ENCODE peak calls at places on chromosomes 12 and 14, in six cellular contexts. L is glutamatergic neuron, I is activated gamma-delta T cell treated with Interleukin-2 at 50 U/mL for 16 hours, F is mucosa of gallbladder, Y is AG04450, H is mucosa of descending colon. C is an unnamed sample.

GRCh38 chr12:32545413-32545970 is 133.6 kb upstream of the DNM1L start:
- DNase-seq in F (no peak), Y (no peak), I (no peak), L (no peak), H (no peak), C (no peak)

GRCh38 chr14:20652996-20653975 is 11.8 kb upstream of the OR6S1 start:
- DNase-seq in Y (no peak), L (peak), I (no peak), H (no peak), F (no peak), C (no peak)

GRCh38 chr12:65840793-65841670 is 16.7 kb downstream of the HMGA2 start:
- DNase-seq in H (no peak), F (no peak), I (no peak), Y (no peak), L (no peak), C (no peak)

GRCh38 chr12:25187781-25188180 is 7.2 kb downstream of the DNAI7 start:
- DNase-seq in F (no peak), Y (peak), H (no peak), I (no peak), L (no peak), C (no peak)

GRCh38 chr12:104896146-104896545 is 61.9 kb downstream of the SLC41A2 start:
- DNase-seq in Y (no peak), I (no peak), H (no peak), L (no peak), F (no peak), C (no peak)

GRCh38 chr14:35741345-35742031 is 67.6 kb downstream of the RALGAPA1 start:
- DNase-seq in F (no peak), H (no peak), L (no peak), Y (no peak), I (no peak), C (no peak)

GRCh38 chr12:28936221-28936620 is 212.9 kb upstream of the FAR2 start:
- DNase-seq in I (no peak), F (no peak), H (no peak), Y (no peak), L (no peak), C (no peak)

GRCh38 chr12:94922561-94922960 is 80.9 kb downstream of the NDUFA12 start:
- DNase-seq in F (no peak), H (no peak), I (no peak), L (no peak), Y (no peak), C (no peak)

GRCh38 chr14:74502236-74503019 is 8.9 kb downstream of the ISCA2 start:
- DNase-seq in Y (no peak), L (peak), F (no peak), H (peak), I (no peak), C (no peak)

GRCh38 chr12:54420766-54421144 is 1.7 kb upstream of the ITGA5 start:
- DNase-seq in F (no peak), Y (no peak), H (no peak), L (no peak), I (no peak), C (no peak)

GRCh38 chr12:62778187-62778586 is 156.8 kb downstream of the PPM1H start:
- DNase-seq in L (no peak), F (no peak), Y (no peak), H (no peak), I (no peak), C (no peak)

GRCh38 chr12:48924617-48925217 is 575 bp downstream of the FKBP11 start:
- DNase-seq in F (no peak), I (peak), Y (no peak), L (peak), H (peak), C (peak)

GRCh38 chr14:55980970-55981369 is 137.2 kb upstream of the PELI2 start:
- DNase-seq in F (no peak), L (no peak), H (no peak), Y (no peak), I (no peak), C (no peak)

GRCh38 chr12:45336331-45336730 is 120.4 kb downstream of the ANO6 start:
- DNase-seq in F (no peak), Y (peak), L (no peak), I (no peak), H (no peak), C (no peak)

GRCh38 chr14:91070572-91070971 is 10.1 kb upstream of the RPS6KA5 start:
- DNase-seq in Y (no peak), H (no peak), I (no peak), L (no peak), F (no peak), C (no peak)

GRCh38 chr14:102504302-102504950 is 5.2 kb downstream of the ANKRD9 start:
- DNase-seq in I (no peak), H (no peak), L (no peak), Y (no peak), F (no peak), C (no peak)

GRCh38 chr12:45439039-45439438 is 223.1 kb downstream of the ANO6 start:
- DNase-seq in L (no peak), F (no peak), Y (no peak), I (no peak), H (no peak), C (no peak)

GRCh38 chr12:50220357-50221061 is 53.3 kb upstream of the CERS5 start:
- DNase-seq in L (no peak), Y (no peak), I (no peak), H (no peak), F (no peak), C (no peak)

GRCh38 chr12:87678453-87678852 is 350.7 kb downstream of the C12orf50 start:
- DNase-seq in H (no peak), Y (no peak), L (no peak), I (no peak), F (no peak), C (no peak)

GRCh38 chr12:89384050-89384749 is 31.9 kb upstream of the DUSP6 start:
- DNase-seq in L (no peak), F (peak), I (no peak), H (peak), Y (peak), C (no peak)

GRCh38 chr14:105841022-105842009 is 314.9 kb downstream of the TMEM121 start:
- DNase-seq in Y (no peak), F (no peak), I (no peak), L (no peak), H (no peak), C (no peak)

GRCh38 chr12:104347374-104348075 is 44.0 kb downstream of the EID3 start:
- DNase-seq in I (no peak), H (no peak), Y (no peak), L (no peak), F (no peak), C (no peak)

GRCh38 chr14:68374682-68375081 is 418.2 kb downstream of the ZFP36L1 start:
- DNase-seq in F (no peak), L (no peak), I (no peak), Y (no peak), H (no peak), C (no peak)

GRCh38 chr14:104898195-104898558 is 26.5 kb upstream of the PLD4 start:
- DNase-seq in Y (no peak), L (no peak), F (no peak), H (no peak), I (no peak), C (no peak)

GRCh38 chr12:3202734-3203446 is 125.7 kb downstream of the TSPAN9 start:
- DNase-seq in H (peak), F (no peak), I (peak), Y (no peak), L (peak), C (no peak)

GRCh38 chr12:121613424-121613823 is 12.9 kb upstream of the ORAI1 start:
- DNase-seq in I (no peak), F (no peak), H (no peak), L (no peak), Y (no peak), C (no peak)

GRCh38 chr12:45284096-45284901 is 68.4 kb downstream of the ANO6 start:
- DNase-seq in L (peak), F (no peak), I (no peak), Y (peak), H (no peak), C (no peak)

GRCh38 chr14:91264151-91265150 is 19.9 kb upstream of the GPR68 start:
- DNase-seq in Y (no peak), F (no peak), I (peak), L (peak), H (peak), C (no peak)

GRCh38 chr12:105933671-105934665 is 204.8 kb downstream of the NUAK1 start:
- DNase-seq in F (peak), Y (peak), H (no peak), I (no peak), L (no peak), C (no peak)

GRCh38 chr12:116295327-116296263 is 18.1 kb upstream of the MED13L start:
- DNase-seq in F (no peak), I (no peak), Y (no peak), H (no peak), L (no peak), C (no peak)

GRCh38 chr14:93997082-93997481 is at the start of gene CCDC197:
- DNase-seq in I (no peak), Y (no peak), L (no peak), H (no peak), F (no peak), C (no peak)

GRCh38 chr12:4833511-4833910 is 76.2 kb upstream of the KCNA1 start:
- DNase-seq in Y (no peak), H (no peak), I (no peak), L (no peak), F (no peak), C (no peak)

GRCh38 chr12:76927170-76927784 is 48.5 kb upstream of the CSRP2 start:
- DNase-seq in L (peak), H (peak), I (no peak), Y (no peak), F (no peak), C (no peak)